ENCODE peak calls at places on chromosomes 11 and 22, in six cellular contexts. Q, S, P, C, G and K are unnamed samples.

GRCh38 chr11:616320-617220 is 820 bp upstream of the IRF7 start:
- DNase-seq in S (no peak), G (no peak), C (no peak), P (peak; percentile 45), Q (no peak), K (no peak)

GRCh38 chr22:33850724-33851123 is 69.6 kb downstream of the LARGE1 start:
- DNase-seq in P (no peak), S (no peak), G (no peak), Q (no peak), C (peak; percentile 78), K (no peak)

GRCh38 chr22:44097263-44098020 is 73.3 kb downstream of the PARVB start:
- DNase-seq in P (no peak), C (no peak), S (no peak), Q (no peak), G (no peak), K (no peak)

GRCh38 chr22:38756631-38757463 is 1.0 kb upstream of the SUN2 start:
- DNase-seq in C (no peak), P (no peak), Q (no peak), S (no peak), G (no peak), K (peak; percentile 82)

GRCh38 chr22:42881982-42882656 is 25.0 kb upstream of the ARFGAP3 start:
- DNase-seq in C (no peak), Q (no peak), P (no peak), S (no peak), G (no peak), K (no peak)

GRCh38 chr11:124586247-124586860 is 16.6 kb downstream of the OR8A1 start:
- DNase-seq in Q (peak; percentile 66), C (peak; percentile 46), P (peak; percentile 66), G (peak; percentile 64), S (peak; percentile 48), K (peak; percentile 62)

GRCh38 chr22:40594924-40595323 is 41.6 kb downstream of the MRTFA start:
- DNase-seq in P (no peak), C (no peak), Q (peak; percentile 32), G (no peak), S (no peak), K (peak; percentile 70)

GRCh38 chr22:24727218-24727851 is 47.2 kb downstream of the PIWIL3 start:
- DNase-seq in C (no peak), G (peak; percentile 77), P (no peak), S (no peak), Q (peak; percentile 94), K (no peak)

GRCh38 chr11:46290598-46291309 is 13.3 kb downstream of the CREB3L1 start:
- DNase-seq in S (no peak), C (peak; percentile 93), G (peak; percentile 97), Q (peak; percentile 98), P (peak; percentile 84), K (no peak)

GRCh38 chr11:110711776-110712642 is at the start of gene ARHGAP20:
- DNase-seq in Q (peak; percentile 71), C (peak; percentile 81), G (peak; percentile 58), S (peak; percentile 56), P (peak; percentile 80), K (peak; percentile 66)

GRCh38 chr11:74179234-74180126 is 8.4 kb downstream of the PPME1 start:
- DNase-seq in C (no peak), S (no peak), G (peak; percentile 46), Q (peak; percentile 41), P (no peak), K (no peak)

GRCh38 chr22:36586852-36587251 is 57.9 kb upstream of the EIF3D start:
- DNase-seq in G (no peak), C (no peak), S (no peak), Q (no peak), P (no peak), K (no peak)

GRCh38 chr11:115890500-115890899 is 386.3 kb upstream of the CADM1 start:
- DNase-seq in G (no peak), P (no peak), S (no peak), C (no peak), Q (no peak), K (no peak)

GRCh38 chr11:120392791-120393190 is 56.6 kb downstream of the ARHGEF12 start:
- DNase-seq in P (no peak), C (no peak), S (no peak), Q (peak; percentile 72), G (no peak), K (no peak)

GRCh38 chr11:33722579-33723234 is 13.5 kb downstream of the CD59 start:
- DNase-seq in P (no peak), Q (peak; percentile 80), C (no peak), S (no peak), G (peak; percentile 89), K (peak; percentile 87)

GRCh38 chr11:2533642-2534115 is 88.9 kb downstream of the KCNQ1 start:
- DNase-seq in Q (peak; percentile 91), S (peak; percentile 80), G (peak; percentile 93), P (peak; percentile 75), C (peak; percentile 88), K (peak; percentile 93)

GRCh38 chr11:22539851-22540376 is 85.7 kb downstream of the FANCF start:
- DNase-seq in S (peak; percentile 4), P (no peak), C (no peak), G (peak; percentile 18), Q (peak; percentile 28), K (peak; percentile 48)

DNA sequence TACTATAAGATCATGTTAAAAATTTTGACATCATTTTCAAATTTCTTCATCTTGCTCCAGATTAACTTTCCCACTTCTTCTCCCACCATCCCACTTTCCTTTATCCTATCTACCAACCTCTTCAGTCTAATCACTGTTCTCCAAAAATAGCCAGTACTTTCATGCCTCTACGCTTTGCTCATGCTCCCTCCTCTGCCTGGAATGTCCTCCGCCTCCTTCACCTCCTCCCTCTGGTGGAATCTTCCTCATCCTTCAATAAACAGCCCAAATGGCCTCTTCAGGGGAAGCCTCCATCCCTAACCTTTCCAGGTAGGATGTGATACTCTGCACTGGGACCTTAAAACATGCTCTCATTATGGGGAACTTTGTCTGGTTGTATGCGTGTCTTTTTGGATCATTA is 7.8 kb upstream of the CSRP3 start:
- DNase-seq in S (no peak), C (no peak), Q (no peak), P (no peak), G (no peak), K (peak; percentile 24)
- H3K14ac ChIP-seq in S (no peak overlapping the region), C (no peak overlapping the region), Q (no peak overlapping the region), P (no peak overlapping the region), G (no peak overlapping the region), K (no peak overlapping the region)

GRCh38 chr22:47163481-47163875 is 401.0 kb downstream of the TBC1D22A start:
- DNase-seq in S (no peak), P (no peak), C (peak; percentile 17), Q (no peak), G (no peak), K (no peak)

GRCh38 chr22:47165998-47166397 is 403.5 kb downstream of the TBC1D22A start:
- DNase-seq in S (no peak), Q (no peak), C (peak; percentile 12), G (no peak), P (no peak), K (no peak)

GRCh38 chr22:47165338-47165931 is 403.0 kb downstream of the TBC1D22A start:
- DNase-seq in C (peak; percentile 12), P (no peak), Q (no peak), G (no peak), S (no peak), K (no peak)

GRCh38 chr22:47163876-47164513 is 401.5 kb downstream of the TBC1D22A start:
- DNase-seq in S (no peak), G (no peak), P (no peak), C (peak; percentile 26), Q (no peak), K (no peak)

GRCh38 chr22:47164514-47165337 is 402.3 kb downstream of the TBC1D22A start:
- DNase-seq in G (no peak), S (peak; percentile 31), P (no peak), Q (no peak), C (peak; percentile 24), K (no peak)
- H3K27ac ChIP-seq in G (no peak overlapping the region), S (no peak overlapping the region), P (no peak overlapping the region), Q (no peak overlapping the region), C (no peak overlapping the region), K (no peak overlapping the region)

GRCh38 chr11:12280838-12281565 is 96.4 kb upstream of the PARVA start:
- DNase-seq in P (peak; percentile 24), Q (peak; percentile 65), G (no peak), C (peak; percentile 19), S (no peak), K (no peak)

GRCh38 chr11:12276831-12277475 is 100.4 kb upstream of the PARVA start:
- DNase-seq in G (no peak), C (peak; percentile 21), P (no peak), S (no peak), Q (no peak), K (no peak)

GRCh38 chr11:12280199-12280837 is 97.1 kb upstream of the PARVA start:
- DNase-seq in G (no peak), C (peak; percentile 27), S (no peak), Q (no peak), P (peak; percentile 24), K (no peak)

GRCh38 chr11:12279672-12280108 is 97.7 kb upstream of the PARVA start:
- DNase-seq in Q (no peak), P (no peak), S (no peak), G (no peak), C (peak; percentile 17), K (no peak)

DNA sequence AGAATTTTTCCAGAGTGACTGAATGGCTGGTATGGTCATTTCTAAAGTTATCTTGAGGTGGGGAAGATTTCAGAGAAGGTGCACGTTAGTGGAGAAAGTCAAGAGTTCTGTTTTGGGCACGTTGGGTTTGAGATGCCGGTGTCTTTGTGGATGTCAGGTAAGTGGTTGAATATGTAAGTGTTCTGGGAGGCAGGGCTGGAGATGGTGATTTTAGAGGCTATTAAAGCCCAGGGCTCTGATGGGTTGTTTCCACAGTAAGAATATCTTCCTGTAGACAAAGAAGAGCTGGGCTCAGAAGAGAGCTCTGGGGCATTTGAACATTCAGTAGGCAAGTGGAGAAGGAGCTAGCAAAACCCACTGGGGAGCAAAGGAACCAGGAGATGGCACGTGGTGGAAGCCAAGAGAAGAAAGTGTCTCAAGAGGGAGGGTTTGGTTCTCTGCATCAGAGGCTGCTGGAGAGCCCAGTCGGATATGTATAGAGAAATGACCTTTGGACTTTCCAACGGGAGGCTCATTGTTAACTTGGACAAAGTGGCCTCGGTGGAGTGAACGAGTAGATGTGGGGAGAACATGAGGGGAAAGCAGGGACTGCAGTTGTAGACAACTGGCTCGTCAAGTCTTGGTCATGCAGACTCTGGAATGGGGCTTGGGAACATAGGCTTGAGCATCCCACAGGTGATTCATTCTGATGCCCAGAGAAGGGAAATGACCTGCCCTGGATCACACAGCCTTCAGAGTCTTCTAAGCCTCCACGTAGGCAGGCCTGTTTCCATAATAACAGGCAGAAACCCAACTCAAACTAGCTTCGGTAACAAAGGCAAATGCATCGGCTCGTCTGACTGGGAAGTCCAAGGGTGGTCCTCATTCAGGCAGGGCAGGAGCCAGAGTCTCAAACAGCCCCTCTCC is 98.4 kb upstream of the PARVA start:
- DNase-seq in P (no peak), G (no peak), C (peak; percentile 1), Q (no peak), S (no peak), K (no peak)
- H3K14ac ChIP-seq in P (no peak overlapping the region), G (no peak overlapping the region), C (no peak overlapping the region), Q (peak overlapping the region; percentile 50), S (no peak overlapping the region), K (no peak overlapping the region)

DNA sequence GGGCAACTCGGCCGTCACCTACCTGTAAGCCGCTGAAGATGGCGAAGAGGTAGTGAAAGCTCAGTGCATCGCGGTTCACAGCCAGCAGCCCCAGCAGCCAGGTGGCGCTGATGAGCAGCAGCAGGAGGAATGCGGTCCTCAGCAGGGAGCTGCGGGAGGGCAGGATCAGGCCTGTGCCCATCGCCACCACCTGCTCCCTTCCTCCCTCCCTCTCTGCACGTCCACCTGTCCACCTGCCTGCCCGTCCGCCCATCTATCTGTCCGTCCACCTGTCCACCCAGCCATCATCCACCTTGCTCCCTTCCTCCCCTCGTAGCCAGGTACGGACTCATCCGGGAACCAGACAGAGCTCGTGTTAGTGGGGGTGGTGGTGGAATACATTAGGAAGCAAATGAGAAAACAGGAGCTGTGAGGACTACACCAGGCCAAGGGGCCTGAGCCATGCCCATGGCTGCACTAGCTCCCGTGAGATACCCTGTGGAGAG is 32.2 kb downstream of the TRMU start:
- DNase-seq in Q (peak; percentile 40), S (peak; percentile 48), P (peak; percentile 96), G (peak; percentile 46), C (peak; percentile 89), K (peak; percentile 86)
- H3K27ac ChIP-seq in Q (no peak overlapping the region), S (no peak overlapping the region), P (no peak overlapping the region), G (no peak overlapping the region), C (no peak overlapping the region), K (no peak overlapping the region)